ENCODE peak calls at places on chromosome 6, in nine cellular contexts. One of them, this sample, is unnamed.

GRCh38 chr6:119467478-119468081 is 118.0 kb upstream of the MAN1A1 start:
- DNase-seq in OCI-LY7: no peak
- DNase-seq in BJ: no peak
- DNase-seq in fibroblast of lung: peak
- DNase-seq in lower leg skin: no peak
- DNase-seq in pancreas: no peak
- DNase-seq in upper lobe of right lung: no peak
- DNase-seq in A673: no peak
- DNase-seq in activated B cell treated with CpG ODN at 0.5 μM for 24 hours: no peak
- DNase-seq in this sample: no peak

GRCh38 chr6:43909474-43910148 is 139.6 kb downstream of the VEGFA start:
- DNase-seq in OCI-LY7: no peak
- DNase-seq in BJ: no peak
- DNase-seq in lower leg skin: no peak
- DNase-seq in activated B cell treated with CpG ODN at 0.5 μM for 24 hours: no peak
- DNase-seq in fibroblast of lung: no peak
- DNase-seq in upper lobe of right lung: no peak
- DNase-seq in A673: no peak
- DNase-seq in pancreas: no peak
- DNase-seq in this sample: no peak

GRCh38 chr6:13427838-13428527 is 59.4 kb downstream of the GFOD1 start:
- DNase-seq in OCI-LY7: peak
- DNase-seq in A673: no peak
- DNase-seq in fibroblast of lung: no peak
- DNase-seq in BJ: no peak
- DNase-seq in upper lobe of right lung: no peak
- DNase-seq in activated B cell treated with CpG ODN at 0.5 μM for 24 hours: peak
- DNase-seq in lower leg skin: no peak
- DNase-seq in pancreas: no peak
- DNase-seq in this sample: peak

GRCh38 chr6:143675946-143676345 is 1.8 kb upstream of the PHACTR2 start:
- DNase-seq in A673: no peak
- DNase-seq in pancreas: no peak
- DNase-seq in activated B cell treated with CpG ODN at 0.5 μM for 24 hours: no peak
- DNase-seq in OCI-LY7: no peak
- DNase-seq in upper lobe of right lung: no peak
- DNase-seq in lower leg skin: no peak
- DNase-seq in fibroblast of lung: peak
- DNase-seq in BJ: peak
- DNase-seq in this sample: no peak

GRCh38 chr6:156719720-156720563 is 57.2 kb upstream of the ARID1B start:
- DNase-seq in upper lobe of right lung: peak
- DNase-seq in activated B cell treated with CpG ODN at 0.5 μM for 24 hours: peak
- DNase-seq in BJ: peak
- DNase-seq in fibroblast of lung: peak
- DNase-seq in OCI-LY7: peak
- DNase-seq in pancreas: peak
- DNase-seq in A673: no peak
- DNase-seq in lower leg skin: peak
- DNase-seq in this sample: peak

GRCh38 chr6:143060806-143061596 is at the start of gene AIG1:
- DNase-seq in BJ: no peak
- DNase-seq in activated B cell treated with CpG ODN at 0.5 μM for 24 hours: no peak
- DNase-seq in OCI-LY7: no peak
- DNase-seq in fibroblast of lung: no peak
- DNase-seq in pancreas: peak
- DNase-seq in A673: peak
- DNase-seq in upper lobe of right lung: no peak
- DNase-seq in lower leg skin: peak
- DNase-seq in this sample: peak

GRCh38 chr6:161586866-161587265 is 313.0 kb upstream of the AGPAT4 start:
- DNase-seq in activated B cell treated with CpG ODN at 0.5 μM for 24 hours: no peak
- DNase-seq in OCI-LY7: no peak
- DNase-seq in upper lobe of right lung: no peak
- DNase-seq in fibroblast of lung: no peak
- DNase-seq in lower leg skin: no peak
- DNase-seq in A673: no peak
- DNase-seq in BJ: no peak
- DNase-seq in pancreas: no peak
- DNase-seq in this sample: no peak

GRCh38 chr6:121917834-121918559 is 481.5 kb upstream of the HSF2 start:
- DNase-seq in OCI-LY7: no peak
- DNase-seq in A673: no peak
- DNase-seq in lower leg skin: no peak
- DNase-seq in fibroblast of lung: no peak
- DNase-seq in pancreas: no peak
- DNase-seq in upper lobe of right lung: no peak
- DNase-seq in activated B cell treated with CpG ODN at 0.5 μM for 24 hours: no peak
- DNase-seq in BJ: no peak
- DNase-seq in this sample: no peak

GRCh38 chr6:14476793-14477531 is 359.4 kb downstream of the CD83 start:
- DNase-seq in pancreas: no peak
- DNase-seq in activated B cell treated with CpG ODN at 0.5 μM for 24 hours: no peak
- DNase-seq in OCI-LY7: no peak
- DNase-seq in upper lobe of right lung: no peak
- DNase-seq in A673: no peak
- DNase-seq in lower leg skin: no peak
- DNase-seq in fibroblast of lung: peak
- DNase-seq in BJ: peak
- DNase-seq in this sample: no peak

GRCh38 chr6:114471450-114471849 is 128.6 kb upstream of the HS3ST5 start:
- DNase-seq in activated B cell treated with CpG ODN at 0.5 μM for 24 hours: no peak
- DNase-seq in upper lobe of right lung: no peak
- DNase-seq in pancreas: peak
- DNase-seq in A673: no peak
- DNase-seq in OCI-LY7: no peak
- DNase-seq in lower leg skin: no peak
- DNase-seq in BJ: no peak
- DNase-seq in fibroblast of lung: no peak
- DNase-seq in this sample: no peak

GRCh38 chr6:138278326-138278725 is 60.0 kb upstream of the PBOV1 start:
- DNase-seq in lower leg skin: no peak
- DNase-seq in fibroblast of lung: no peak
- DNase-seq in A673: peak
- DNase-seq in activated B cell treated with CpG ODN at 0.5 μM for 24 hours: no peak
- DNase-seq in OCI-LY7: no peak
- DNase-seq in BJ: no peak
- DNase-seq in upper lobe of right lung: no peak
- DNase-seq in pancreas: no peak
- DNase-seq in this sample: no peak

GRCh38 chr6:167689751-167690150 is 137.0 kb upstream of the AFDN start:
- DNase-seq in activated B cell treated with CpG ODN at 0.5 μM for 24 hours: no peak
- DNase-seq in BJ: no peak
- DNase-seq in fibroblast of lung: no peak
- DNase-seq in lower leg skin: no peak
- DNase-seq in OCI-LY7: no peak
- DNase-seq in A673: no peak
- DNase-seq in upper lobe of right lung: no peak
- DNase-seq in pancreas: no peak
- DNase-seq in this sample: no peak

GRCh38 chr6:25016311-25016710 is 80.6 kb upstream of the RIPOR2 start:
- DNase-seq in lower leg skin: no peak
- DNase-seq in activated B cell treated with CpG ODN at 0.5 μM for 24 hours: no peak
- DNase-seq in fibroblast of lung: no peak
- DNase-seq in OCI-LY7: no peak
- DNase-seq in A673: no peak
- DNase-seq in BJ: peak
- DNase-seq in pancreas: no peak
- DNase-seq in upper lobe of right lung: no peak
- DNase-seq in this sample: no peak

GRCh38 chr6:7727951-7728854 is 2.3 kb downstream of the BMP6 start:
- DNase-seq in BJ: no peak
- DNase-seq in pancreas: peak
- DNase-seq in fibroblast of lung: peak
- DNase-seq in upper lobe of right lung: peak
- DNase-seq in A673: peak
- DNase-seq in OCI-LY7: peak
- DNase-seq in lower leg skin: no peak
- DNase-seq in activated B cell treated with CpG ODN at 0.5 μM for 24 hours: peak
- DNase-seq in this sample: peak

GRCh38 chr6:25750911-25751310 is 3.6 kb upstream of the SLC17A4 start:
- DNase-seq in fibroblast of lung: no peak
- DNase-seq in A673: no peak
- DNase-seq in pancreas: no peak
- DNase-seq in activated B cell treated with CpG ODN at 0.5 μM for 24 hours: no peak
- DNase-seq in BJ: no peak
- DNase-seq in upper lobe of right lung: no peak
- DNase-seq in OCI-LY7: no peak
- DNase-seq in lower leg skin: no peak
- DNase-seq in this sample: no peak

GRCh38 chr6:139927236-139927635 is 552.8 kb upstream of the CITED2 start:
- DNase-seq in A673: peak
- DNase-seq in OCI-LY7: no peak
- DNase-seq in BJ: no peak
- DNase-seq in upper lobe of right lung: no peak
- DNase-seq in fibroblast of lung: peak
- DNase-seq in pancreas: no peak
- DNase-seq in activated B cell treated with CpG ODN at 0.5 μM for 24 hours: no peak
- DNase-seq in lower leg skin: no peak
- DNase-seq in this sample: peak

GRCh38 chr6:28343898-28344677 is 5.7 kb upstream of the ZKSCAN3 start:
- DNase-seq in fibroblast of lung: no peak
- DNase-seq in activated B cell treated with CpG ODN at 0.5 μM for 24 hours: no peak
- DNase-seq in pancreas: no peak
- DNase-seq in OCI-LY7: no peak
- DNase-seq in BJ: no peak
- DNase-seq in upper lobe of right lung: no peak
- DNase-seq in A673: no peak
- DNase-seq in lower leg skin: no peak
- DNase-seq in this sample: no peak

GRCh38 chr6:30640481-30640880 is 6.5 kb upstream of the C6orf136 start:
- DNase-seq in pancreas: no peak
- DNase-seq in activated B cell treated with CpG ODN at 0.5 μM for 24 hours: no peak
- DNase-seq in BJ: no peak
- DNase-seq in fibroblast of lung: no peak
- DNase-seq in lower leg skin: no peak
- DNase-seq in OCI-LY7: no peak
- DNase-seq in A673: no peak
- DNase-seq in upper lobe of right lung: no peak
- DNase-seq in this sample: no peak
- TF ChIP-seq CTCF in pancreas: no peak
- TF ChIP-seq CTCF in activated B cell treated with CpG ODN at 0.5 μM for 24 hours: no peak
- TF ChIP-seq CTCF in BJ: no peak
- TF ChIP-seq CTCF in fibroblast of lung: no peak
- TF ChIP-seq CTCF in lower leg skin: no peak
- TF ChIP-seq CTCF in OCI-LY7: peak
- TF ChIP-seq CTCF in A673: no peak
- TF ChIP-seq CTCF in upper lobe of right lung: no peak
- TF ChIP-seq CTCF in this sample: no peak

GRCh38 chr6:40419881-40420705 is 167.1 kb downstream of the LRFN2 start:
- DNase-seq in fibroblast of lung: no peak
- DNase-seq in BJ: no peak
- DNase-seq in A673: no peak
- DNase-seq in lower leg skin: no peak
- DNase-seq in pancreas: no peak
- DNase-seq in OCI-LY7: no peak
- DNase-seq in activated B cell treated with CpG ODN at 0.5 μM for 24 hours: no peak
- DNase-seq in upper lobe of right lung: no peak
- DNase-seq in this sample: no peak
- TF ChIP-seq CTCF in fibroblast of lung: no peak
- TF ChIP-seq CTCF in BJ: no peak
- TF ChIP-seq CTCF in A673: no peak
- TF ChIP-seq CTCF in lower leg skin: no peak
- TF ChIP-seq CTCF in pancreas: no peak
- TF ChIP-seq CTCF in OCI-LY7: no peak
- TF ChIP-seq CTCF in activated B cell treated with CpG ODN at 0.5 μM for 24 hours: no peak
- TF ChIP-seq CTCF in upper lobe of right lung: no peak
- TF ChIP-seq CTCF in this sample: no peak

DNA sequence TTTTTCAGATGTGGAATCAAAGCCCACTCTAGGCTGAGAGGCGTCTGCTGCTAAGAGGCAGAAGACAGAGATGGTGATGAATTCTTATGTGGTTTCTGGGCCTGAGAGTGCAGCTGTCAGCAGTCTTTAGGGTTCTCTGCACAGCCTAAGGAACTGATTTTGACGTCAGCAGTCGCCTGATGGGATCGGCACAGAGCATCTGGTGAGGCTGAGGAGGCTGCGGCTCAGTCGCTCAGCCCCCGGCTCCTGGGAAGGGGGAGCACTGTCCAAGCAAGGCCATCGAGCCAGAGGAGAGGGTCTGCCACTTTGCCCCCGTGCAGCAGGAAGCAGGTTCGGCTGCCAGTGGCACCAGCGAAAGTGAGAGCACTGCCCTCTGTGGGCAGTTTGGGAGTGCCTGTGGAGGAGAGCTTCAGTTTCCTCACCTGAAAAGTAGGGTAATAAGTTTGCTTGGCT is 92.5 kb downstream of the TCP11 start:
- DNase-seq in activated B cell treated with CpG ODN at 0.5 μM for 24 hours: no peak
- DNase-seq in BJ: no peak
- DNase-seq in fibroblast of lung: peak
- DNase-seq in pancreas: peak
- DNase-seq in upper lobe of right lung: no peak
- DNase-seq in OCI-LY7: peak
- DNase-seq in A673: no peak
- DNase-seq in lower leg skin: peak
- DNase-seq in this sample: no peak
- TF ChIP-seq CTCF in activated B cell treated with CpG ODN at 0.5 μM for 24 hours: no peak
- TF ChIP-seq CTCF in BJ: peak
- TF ChIP-seq CTCF in fibroblast of lung: peak
- TF ChIP-seq CTCF in pancreas: no peak
- TF ChIP-seq CTCF in upper lobe of right lung: peak
- TF ChIP-seq CTCF in OCI-LY7: peak
- TF ChIP-seq CTCF in A673: peak
- TF ChIP-seq CTCF in lower leg skin: no peak
- TF ChIP-seq CTCF in this sample: peak

GRCh38 chr6:88491266-88491665 is 325.1 kb upstream of the CNR1 start:
- DNase-seq in activated B cell treated with CpG ODN at 0.5 μM for 24 hours: no peak
- DNase-seq in lower leg skin: no peak
- DNase-seq in BJ: no peak
- DNase-seq in fibroblast of lung: no peak
- DNase-seq in A673: peak
- DNase-seq in pancreas: no peak
- DNase-seq in upper lobe of right lung: no peak
- DNase-seq in OCI-LY7: no peak
- DNase-seq in this sample: no peak

GRCh38 chr6:88492241-88492640 is 326.1 kb upstream of the CNR1 start:
- DNase-seq in pancreas: no peak
- DNase-seq in upper lobe of right lung: no peak
- DNase-seq in lower leg skin: no peak
- DNase-seq in A673: no peak
- DNase-seq in BJ: no peak
- DNase-seq in activated B cell treated with CpG ODN at 0.5 μM for 24 hours: no peak
- DNase-seq in OCI-LY7: no peak
- DNase-seq in fibroblast of lung: no peak
- DNase-seq in this sample: no peak

GRCh38 chr6:88493717-88494116 is 327.6 kb upstream of the CNR1 start:
- DNase-seq in activated B cell treated with CpG ODN at 0.5 μM for 24 hours: no peak
- DNase-seq in upper lobe of right lung: no peak
- DNase-seq in pancreas: no peak
- DNase-seq in lower leg skin: no peak
- DNase-seq in BJ: no peak
- DNase-seq in A673: no peak
- DNase-seq in OCI-LY7: no peak
- DNase-seq in fibroblast of lung: no peak
- DNase-seq in this sample: peak

GRCh38 chr6:88494401-88495140 is 328.4 kb upstream of the CNR1 start:
- DNase-seq in fibroblast of lung: no peak
- DNase-seq in upper lobe of right lung: no peak
- DNase-seq in OCI-LY7: peak
- DNase-seq in pancreas: no peak
- DNase-seq in activated B cell treated with CpG ODN at 0.5 μM for 24 hours: no peak
- DNase-seq in lower leg skin: no peak
- DNase-seq in BJ: no peak
- DNase-seq in A673: no peak
- DNase-seq in this sample: peak

GRCh38 chr6:88492824-88493223 is 326.7 kb upstream of the CNR1 start:
- DNase-seq in activated B cell treated with CpG ODN at 0.5 μM for 24 hours: no peak
- DNase-seq in BJ: no peak
- DNase-seq in fibroblast of lung: peak
- DNase-seq in OCI-LY7: peak
- DNase-seq in upper lobe of right lung: no peak
- DNase-seq in lower leg skin: no peak
- DNase-seq in pancreas: no peak
- DNase-seq in A673: peak
- DNase-seq in this sample: no peak
- TF ChIP-seq CTCF in activated B cell treated with CpG ODN at 0.5 μM for 24 hours: no peak
- TF ChIP-seq CTCF in BJ: peak
- TF ChIP-seq CTCF in fibroblast of lung: peak
- TF ChIP-seq CTCF in OCI-LY7: peak
- TF ChIP-seq CTCF in upper lobe of right lung: peak
- TF ChIP-seq CTCF in lower leg skin: no peak
- TF ChIP-seq CTCF in pancreas: no peak
- TF ChIP-seq CTCF in A673: peak
- TF ChIP-seq CTCF in this sample: peak

This sample was measured in GM13977.